ENCODE peak calls at places on chromosomes 12 and 14, in nine cellular contexts. W is dorsolateral prefrontal cortex; L is left ventricle myocardium inferior; X is tibial artery; K is endodermal cell; R is thyroid gland; M is mesendoderm; Q is pancreas; Z is CD4-positive, alpha-beta memory T cell. O is an unnamed sample.

GRCh38 chr14:33839193-33840076 is 111.4 kb downstream of the EGLN3 start:
- DNase-seq in W (peak), L (no peak), X (no peak), K (peak), R (peak), M (peak), Q (no peak), Z (peak), O (peak)

GRCh38 chr12:85424581-85425348 is 144.7 kb downstream of the ALX1 start:
- DNase-seq in W (no peak), L (no peak), X (no peak), K (peak), R (no peak), M (peak), Q (no peak), Z (no peak), O (peak)

GRCh38 chr12:105406497-105406896 is 76.0 kb downstream of the C12orf75 start:
- DNase-seq in W (no peak), L (no peak), X (no peak), K (peak), R (no peak), M (no peak), Q (no peak), Z (no peak), O (no peak)

GRCh38 chr14:24418492-24418873 is 11.0 kb downstream of the CBLN3 start:
- DNase-seq in W (no peak), L (no peak), X (no peak), K (no peak), R (peak), M (no peak), Q (peak), Z (no peak), O (no peak)

GRCh38 chr12:57047981-57048380 is 1.9 kb downstream of the MYO1A start:
- DNase-seq in W (no peak), L (no peak), X (no peak), K (no peak), R (no peak), M (no peak), Q (no peak), Z (no peak), O (no peak)

GRCh38 chr14:102948698-102949061 is 26.2 kb downstream of the AMN start:
- DNase-seq in W (no peak), L (no peak), X (no peak), K (no peak), R (no peak), M (no peak), Q (peak), Z (no peak), O (no peak)

GRCh38 chr12:66024966-66025365 is 105.6 kb downstream of the LLPH start:
- DNase-seq in W (no peak), L (no peak), X (no peak), K (no peak), R (no peak), M (no peak), Q (no peak), Z (no peak), O (no peak)

GRCh38 chr14:81743605-81744004 is 210.0 kb upstream of the SEL1L start:
- DNase-seq in W (no peak), L (no peak), X (no peak), K (no peak), R (no peak), M (no peak), Q (no peak), Z (no peak), O (no peak)

GRCh38 chr12:53825246-53826081 is 73.7 kb upstream of the CISTR start:
- DNase-seq in W (no peak), L (no peak), X (no peak), K (no peak), R (no peak), M (no peak), Q (no peak), Z (no peak), O (no peak)

GRCh38 chr12:49264466-49264872 is 413 bp upstream of the TUBA1C start:
- DNase-seq in W (no peak), L (no peak), X (no peak), K (no peak), R (no peak), M (no peak), Q (peak), Z (peak), O (no peak)

GRCh38 chr12:77893918-77894317 is 63.2 kb downstream of the NAV3 start:
- DNase-seq in W (no peak), L (no peak), X (no peak), K (no peak), R (no peak), M (no peak), Q (peak), Z (no peak), O (no peak)

GRCh38 chr14:68711551-68712437 is 81.1 kb downstream of the ZFP36L1 start:
- DNase-seq in W (no peak), L (no peak), X (no peak), K (no peak), R (no peak), M (no peak), Q (no peak), Z (peak), O (no peak)

GRCh38 chr14:32366995-32367394 is 37.9 kb downstream of the AKAP6 start:
- DNase-seq in W (no peak), L (no peak), X (no peak), K (no peak), R (peak), M (no peak), Q (no peak), Z (no peak), O (no peak)

GRCh38 chr12:27511031-27511722 is 12.8 kb upstream of the PPFIBP1 start:
- DNase-seq in W (no peak), L (no peak), X (no peak), K (no peak), R (no peak), M (no peak), Q (no peak), Z (no peak), O (no peak)

GRCh38 chr14:101595887-101596721 is 34.8 kb downstream of the DIO3 start:
- DNase-seq in W (no peak), L (peak), X (no peak), K (peak), R (no peak), M (peak), Q (no peak), Z (peak), O (peak)

GRCh38 chr12:52156757-52157565 is 34.9 kb downstream of the KRT80 start:
- DNase-seq in W (peak), L (peak), X (peak), K (peak), R (peak), M (peak), Q (peak), Z (peak), O (peak)

DNA sequence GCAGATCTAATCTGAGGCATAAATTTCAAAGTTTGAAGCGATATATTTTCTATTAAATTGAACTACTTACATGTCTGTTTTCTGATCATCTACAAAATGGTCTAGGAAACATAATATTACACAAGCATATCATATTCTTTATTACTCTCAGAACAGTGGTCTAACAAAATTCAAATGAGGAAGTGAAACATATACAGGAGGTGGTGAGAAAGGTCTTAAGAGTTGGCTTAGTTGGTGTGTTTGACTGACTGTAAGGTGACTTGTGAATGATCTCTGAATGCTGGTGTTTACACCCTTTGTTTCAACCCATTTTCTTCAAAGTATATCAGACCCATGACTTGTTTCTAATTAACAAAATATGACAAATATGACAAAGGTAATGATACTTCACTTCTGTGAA is 1156.8 kb downstream of the SLC16A7 start:
- DNase-seq in W (no peak), L (no peak), X (no peak), K (no peak), R (no peak), M (no peak), Q (no peak), Z (no peak), O (no peak)
- H3K27ac ChIP-seq in W (no peak), L (no peak), X (no peak), K (no peak), R (no peak), M (no peak), Q (no peak), Z (no peak), O (no peak)

DNA sequence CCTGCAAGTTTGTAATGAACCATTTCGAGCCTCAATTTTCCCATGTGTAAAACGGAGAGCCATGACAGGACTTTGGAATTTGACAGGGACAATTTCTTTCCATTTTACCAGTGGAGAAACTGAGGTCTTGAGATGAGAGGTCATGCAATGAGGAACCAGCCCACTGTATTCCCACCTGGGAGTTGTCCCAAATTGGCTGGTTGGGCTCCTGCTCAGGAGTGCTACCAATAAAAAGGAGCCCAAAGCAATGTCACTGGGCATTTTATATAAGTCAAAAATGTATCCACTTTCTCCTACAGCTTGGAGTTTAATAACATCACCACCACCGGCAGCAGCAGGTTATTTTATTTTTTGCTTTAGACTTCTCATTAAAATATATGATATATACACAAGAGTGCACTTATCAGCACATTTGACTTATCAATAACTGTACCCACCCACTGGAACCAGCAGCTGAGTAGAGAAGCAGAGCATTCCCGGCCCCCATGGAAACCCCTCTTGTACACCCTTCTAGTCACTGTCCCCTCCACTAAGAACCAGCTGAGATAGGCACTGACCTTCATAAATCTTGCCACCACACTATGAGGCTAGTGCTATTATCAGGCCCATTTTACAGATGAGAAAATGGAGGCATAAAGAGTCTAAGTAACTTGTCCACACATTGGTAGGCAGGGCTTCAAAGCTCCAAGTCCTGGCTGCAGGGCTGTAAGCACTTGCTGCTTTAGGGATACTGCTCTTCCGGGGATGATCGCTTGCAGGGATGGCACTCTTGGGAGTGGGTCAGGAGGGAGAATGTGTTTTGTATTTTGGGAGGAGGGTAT is 25.3 kb upstream of the RBM19 start:
- DNase-seq in W (no peak), L (no peak), X (no peak), K (no peak), R (no peak), M (no peak), Q (no peak), Z (no peak), O (no peak)
- H3K4me3 ChIP-seq in W (no peak), L (no peak), X (no peak), K (no peak), R (no peak), M (no peak), Q (no peak), Z (no peak), O (no peak)

GRCh38 chr12:116135209-116135930 is 142.1 kb downstream of the MED13L start:
- DNase-seq in W (no peak), L (no peak), X (no peak), K (no peak), R (no peak), M (no peak), Q (no peak), Z (no peak), O (no peak)
- H3K27ac ChIP-seq in W (peak), L (no peak), X (no peak), K (no peak), R (peak), M (no peak), Q (no peak), Z (no peak), O (no peak)

GRCh38 chr14:21796912-21797311 is 123.3 kb upstream of the OR4E1 start:
- DNase-seq in W (no peak), L (no peak), X (no peak), K (peak), R (no peak), M (peak), Q (no peak), Z (no peak), O (no peak)
- H3K4me3 ChIP-seq in W (no peak), L (no peak), X (no peak), K (no peak), R (no peak), M (no peak), Q (no peak), Z (no peak), O (no peak)

GRCh38 chr14:104596927-104597351 is 7.6 kb downstream of the TMEM179 start:
- DNase-seq in W (no peak), L (peak), X (no peak), K (no peak), R (no peak), M (no peak), Q (peak), Z (no peak), O (no peak)
- H3K27ac ChIP-seq in W (no peak), L (no peak), X (no peak), K (no peak), R (no peak), M (no peak), Q (no peak), Z (no peak), O (no peak)

O was measured in DND-41.